ENCODE peak calls at places on chromosomes 11 and 22, in ten cellular contexts. U is fibroblast of pulmonary artery; L is A172; Y is RWPE1; P is T-cell; M is mammary epithelial cell; R is mucosa of gallbladder; S is activated T-helper 1 cell treated with Interleukin-2 at 50 U/mL for 16 hours; K is NCI-H2107; X is activated CD8-positive, alpha-beta memory T cell treated with anti-CD3 and anti-CD28 coated beads for 1 hour. F is an unnamed sample.

GRCh38 chr22:35844886-35845285 is 127.2 kb downstream of the APOL5 start:
- DNase-seq in X (no peak), U (no peak), P (no peak), M (no peak), R (no peak), L (no peak), Y (no peak), S (no peak), K (no peak), F (no peak)

GRCh38 chr22:49934891-49935557 is 16.6 kb downstream of the CRELD2 start:
- DNase-seq in U (peak), Y (peak), P (peak), R (peak), X (peak), L (peak), S (peak), M (no peak), K (no peak), F (peak)

GRCh38 chr11:10396771-10397170 is 58.3 kb upstream of the AMPD3 start:
- DNase-seq in K (no peak), M (no peak), U (no peak), Y (no peak), R (no peak), X (no peak), P (no peak), S (no peak), L (no peak), F (no peak)

GRCh38 chr22:35887296-35887875 is 141.2 kb downstream of the RBFOX2 start:
- DNase-seq in K (no peak), U (no peak), P (no peak), X (no peak), R (no peak), M (no peak), Y (no peak), S (no peak), L (no peak), F (no peak)

GRCh38 chr22:28821452-28821851 is 21.1 kb upstream of the XBP1 start:
- DNase-seq in S (no peak), Y (no peak), U (no peak), X (no peak), R (no peak), L (no peak), P (no peak), M (no peak), K (no peak), F (no peak)

GRCh38 chr22:21972293-21972779 is 10.3 kb downstream of the TOP3B start:
- DNase-seq in S (no peak), P (peak), M (no peak), X (no peak), K (no peak), R (peak), U (peak), Y (no peak), L (no peak), F (peak)

GRCh38 chr22:47196881-47197701 is 434.6 kb downstream of the TBC1D22A start:
- DNase-seq in K (no peak), M (no peak), P (no peak), S (no peak), L (no peak), U (no peak), Y (no peak), X (no peak), R (peak), F (no peak)

GRCh38 chr11:113681711-113682410 is 24.2 kb downstream of the TMPRSS5 start:
- DNase-seq in Y (no peak), R (no peak), X (no peak), U (peak), L (peak), S (no peak), P (no peak), M (no peak), K (peak), F (no peak)

GRCh38 chr11:20488352-20488751 is 100.8 kb downstream of the PRMT3 start:
- DNase-seq in S (no peak), K (peak), M (no peak), P (no peak), R (no peak), U (no peak), X (no peak), Y (no peak), L (no peak), F (no peak)

GRCh38 chr11:127017482-127017881 is 16.9 kb upstream of the KIRREL3 start:
- DNase-seq in K (no peak), Y (peak), U (peak), L (peak), R (peak), M (peak), S (no peak), X (no peak), P (no peak), F (peak)

GRCh38 chr11:11270236-11270775 is 82.7 kb downstream of the CSNK2A3 start:
- DNase-seq in R (no peak), Y (no peak), S (no peak), X (no peak), U (no peak), L (no peak), K (no peak), M (no peak), P (no peak), F (no peak)

GRCh38 chr11:103812680-103813079 is 223.8 kb upstream of the DDI1 start:
- DNase-seq in P (no peak), S (no peak), M (no peak), K (no peak), Y (no peak), U (no peak), L (no peak), X (no peak), R (no peak), F (no peak)

GRCh38 chr11:35734669-35735068 is 72.1 kb downstream of the TRIM44 start:
- DNase-seq in L (no peak), Y (no peak), U (no peak), K (no peak), P (no peak), M (no peak), X (no peak), R (no peak), S (no peak), F (no peak)

GRCh38 chr22:24290459-24290858 is 19.8 kb downstream of the SPECC1L start:
- DNase-seq in L (no peak), K (no peak), R (no peak), X (no peak), M (no peak), Y (no peak), P (no peak), U (peak), S (no peak), F (no peak)

GRCh38 chr22:41238570-41239442 is 1.9 kb downstream of the CHADL start:
- DNase-seq in S (no peak), L (no peak), M (no peak), X (no peak), R (no peak), U (no peak), K (no peak), Y (no peak), P (no peak), F (no peak)

GRCh38 chr11:67504023-67504949 is 877 bp downstream of the PITPNM1 start:
- DNase-seq in L (peak), X (no peak), K (no peak), S (no peak), M (peak), P (peak), Y (no peak), R (no peak), U (peak), F (peak)

GRCh38 chr11:13465909-13466371 is 2.9 kb upstream of the BTBD10 start:
- DNase-seq in L (peak), Y (peak), M (no peak), S (no peak), P (no peak), X (no peak), K (no peak), R (no peak), U (peak), F (peak)

GRCh38 chr22:32474635-32475427 is at the start of gene FBXO7:
- DNase-seq in Y (peak), M (peak), R (peak), K (peak), P (peak), U (peak), X (peak), S (peak), L (peak), F (peak)

GRCh38 chr11:129280027-129280811 is 88.1 kb upstream of the ARHGAP32 start:
- DNase-seq in K (no peak), X (no peak), U (peak), R (no peak), M (no peak), P (peak), Y (no peak), L (peak), S (no peak), F (no peak)

GRCh38 chr11:95231881-95232605 is 1.0 kb upstream of the SESN3 start:
- DNase-seq in P (peak), U (peak), L (no peak), M (peak), Y (no peak), S (peak), K (peak), X (no peak), R (peak), F (no peak)

GRCh38 chr11:102912482-102912830 is 37.7 kb upstream of the MMP12 start:
- DNase-seq in M (peak), Y (peak), R (no peak), U (no peak), K (no peak), P (no peak), L (peak), X (no peak), S (no peak), F (no peak)

GRCh38 chr11:33454264-33454663 is 197.1 kb downstream of the HIPK3 start:
- DNase-seq in P (no peak), X (no peak), L (no peak), U (no peak), R (no peak), K (no peak), Y (no peak), M (no peak), S (no peak), F (no peak)

GRCh38 chr11:67272327-67273259 is 6.3 kb downstream of the GRK2 start:
- DNase-seq in X (no peak), Y (no peak), U (no peak), P (peak), L (no peak), K (no peak), R (no peak), S (no peak), M (no peak), F (no peak)

GRCh38 chr11:67640021-67640757 is 626 bp upstream of the TBX10 start:
- DNase-seq in L (peak), X (no peak), K (no peak), P (peak), S (peak), R (peak), U (peak), Y (peak), M (no peak), F (peak)

F was measured in fibroblast of villous mesenchyme.